ENCODE peak calls at places on chromosomes 16 and 17, in six cellular contexts. W is A549; V is CD4-positive, alpha-beta T cell; A is H1; Q is astrocyte; J is GM12878. P is an unnamed sample.

GRCh38 chr17:78736526-78737079 is 45.5 kb downstream of the CYTH1 start:
- DNase-seq in V (peak; percentile 57), Q (no peak), A (no peak), W (peak; percentile 92), J (no peak), P (peak; percentile 85)

GRCh38 chr16:89359296-89360147 is 130.8 kb downstream of the ANKRD11 start:
- DNase-seq in A (no peak), V (no peak), Q (peak; percentile 55), J (no peak), W (no peak), P (no peak)

GRCh38 chr16:84541999-84542876 is 37.8 kb upstream of the MEAK7 start:
- DNase-seq in Q (peak; percentile 69), J (no peak), W (no peak), A (no peak), V (no peak), P (no peak)

GRCh38 chr17:7940034-7940433 is 8.0 kb downstream of the CNTROB start:
- DNase-seq in V (no peak), J (no peak), A (no peak), Q (no peak), W (no peak), P (no peak)

GRCh38 chr16:80828495-80828894 is 24.1 kb upstream of the CDYL2 start:
- DNase-seq in W (no peak), A (no peak), J (no peak), V (no peak), Q (no peak), P (no peak)

GRCh38 chr16:78461087-78461486 is 361.6 kb downstream of the WWOX start:
- DNase-seq in Q (no peak), W (no peak), V (no peak), A (no peak), J (no peak), P (no peak)

GRCh38 chr16:2473425-2473926 is 1.5 kb upstream of the TBC1D24 start:
- DNase-seq in A (peak; percentile 60), J (no peak), W (no peak), V (no peak), Q (no peak), P (no peak)

GRCh38 chr17:32445075-32445427 is 741 bp downstream of the PSMD11 start:
- DNase-seq in V (peak; percentile 2), A (no peak), Q (peak; percentile 70), J (no peak), W (peak; percentile 61), P (peak; percentile 78)

GRCh38 chr17:1373710-1374237 is 26.2 kb downstream of the YWHAE start:
- DNase-seq in J (no peak), A (no peak), W (no peak), V (no peak), Q (no peak), P (no peak)

DNA sequence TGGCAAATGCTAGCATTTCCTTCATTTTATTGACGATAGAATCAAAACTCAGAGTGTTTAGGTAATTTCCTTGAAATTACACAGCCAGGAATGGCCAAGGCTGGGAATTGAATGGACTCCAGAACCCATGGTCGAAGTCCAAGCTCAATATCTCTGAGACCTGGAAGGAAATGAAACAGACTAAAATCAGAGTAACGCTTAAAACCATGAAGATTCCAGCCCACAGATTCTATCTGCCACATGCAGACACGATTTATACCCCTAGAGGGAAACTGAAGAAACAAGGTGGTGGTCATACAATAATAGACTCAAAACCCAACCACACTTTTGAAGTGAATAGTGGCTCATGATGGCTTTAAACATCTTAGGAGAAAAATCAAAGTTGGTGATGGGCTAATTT is 95.6 kb downstream of the PRKCA start:
- DNase-seq in V (no peak), Q (no peak), J (no peak), A (no peak), W (no peak), P (no peak)
- TF ChIP-seq CTCF in V (no peak), Q (no peak), J (no peak), A (no peak), W (no peak), P (no peak)

GRCh38 chr17:80023261-80024205 is 12.1 kb downstream of the TBC1D16 start:
- DNase-seq in A (no peak), W (no peak), V (no peak), J (no peak), Q (no peak), P (no peak)

GRCh38 chr17:80024206-80024972 is 11.3 kb downstream of the TBC1D16 start:
- DNase-seq in A (no peak), W (no peak), Q (no peak), J (no peak), V (no peak), P (no peak)

GRCh38 chr17:80026359-80027042 is 9.2 kb downstream of the TBC1D16 start:
- DNase-seq in Q (no peak), V (no peak), A (no peak), J (no peak), W (no peak), P (no peak)

GRCh38 chr17:80025796-80026195 is 9.9 kb downstream of the TBC1D16 start:
- DNase-seq in J (no peak), Q (no peak), A (no peak), W (no peak), V (no peak), P (no peak)

DNA sequence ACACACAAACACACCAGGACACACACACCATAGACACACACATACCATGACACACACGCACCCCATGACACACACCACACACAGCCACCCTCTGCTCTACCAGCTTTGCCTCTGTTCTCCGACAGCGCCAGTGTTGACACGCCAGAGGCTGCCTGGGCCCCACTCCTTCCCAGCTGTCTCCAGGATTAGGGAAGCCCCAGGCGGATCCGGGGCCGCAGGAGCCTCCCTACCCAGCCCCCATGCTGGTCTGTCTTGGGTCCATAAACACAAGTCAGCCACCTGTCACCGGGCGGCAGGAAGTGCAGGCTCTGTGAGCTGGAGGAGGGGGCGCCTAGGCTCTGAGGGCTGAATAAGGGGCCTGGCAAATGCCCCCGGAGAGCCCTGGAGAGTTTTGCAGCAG is 10.5 kb downstream of the TBC1D16 start:
- DNase-seq in A (no peak), V (no peak), Q (no peak), W (no peak), J (no peak), P (no peak)
- H3K27ac ChIP-seq in A (no peak overlapping the region), V (no peak overlapping the region), Q (no peak overlapping the region), W (no peak overlapping the region), J (no peak overlapping the region), P (peak overlapping the region; percentile 23)

DNA sequence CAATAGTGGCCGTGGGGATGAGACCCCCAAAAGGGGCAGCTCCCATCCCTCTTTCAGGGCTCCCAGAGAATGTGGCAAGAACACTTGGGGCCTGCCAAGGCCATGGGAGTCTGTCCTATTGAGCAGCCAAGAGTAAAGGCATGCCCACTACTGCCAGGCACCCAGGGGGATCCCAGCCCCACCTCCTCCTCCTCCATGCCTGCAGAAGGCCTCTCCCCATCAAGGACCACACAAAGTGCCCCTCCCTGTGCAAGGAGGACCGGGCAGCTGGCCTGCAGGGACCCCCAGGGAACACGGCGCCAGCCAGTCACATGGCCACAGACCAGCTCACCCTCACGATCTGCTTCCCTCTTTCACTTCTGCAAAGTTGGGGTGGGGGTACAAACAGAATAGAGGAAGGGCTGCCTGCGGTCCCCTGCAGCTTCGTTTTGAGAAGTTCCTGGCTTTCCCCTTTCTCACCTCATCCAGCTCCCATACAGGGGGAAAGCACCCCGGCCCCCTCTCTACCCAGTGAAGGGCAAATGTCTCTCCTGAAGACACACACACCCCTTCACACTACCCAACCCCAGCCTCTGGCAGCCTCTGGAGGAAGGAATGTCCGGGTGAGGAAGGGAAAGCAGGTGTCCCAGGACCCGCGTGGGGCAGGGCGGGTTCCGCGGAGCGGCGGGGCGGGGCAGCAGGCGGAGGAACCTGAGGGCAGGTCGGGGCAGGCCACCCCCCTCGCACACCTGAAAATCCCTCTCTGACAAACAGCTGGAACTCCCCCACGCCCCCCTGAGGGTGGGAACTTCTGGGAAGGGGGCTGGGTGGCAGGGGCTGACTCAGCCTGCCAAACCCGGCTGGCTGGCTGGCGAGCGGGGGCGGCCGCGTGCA is 2.0 kb downstream of the PPP1R9B start:
- DNase-seq in A (no peak), V (peak; percentile 55), Q (no peak), W (peak; percentile 46), J (peak; percentile 81), P (peak; percentile 92)
- TF ChIP-seq CTCF in A (no peak), V (no peak), Q (no peak), W (no peak), J (no peak), P (peak; percentile 43)

GRCh38 chr17:59331929-59332889 is 754 bp downstream of the YPEL2 start:
- DNase-seq in J (no peak), Q (no peak), V (no peak), W (no peak), A (peak; percentile 66), P (no peak)

GRCh38 chr17:59329558-59330313 is 1.7 kb upstream of the YPEL2 start:
- DNase-seq in Q (peak; percentile 66), V (no peak), W (peak; percentile 79), J (peak; percentile 43), A (peak; percentile 54), P (peak; percentile 41)

GRCh38 chr17:59330314-59330942 is 1.0 kb upstream of the YPEL2 start:
- DNase-seq in Q (no peak), A (no peak), W (peak; percentile 75), V (no peak), J (no peak), P (no peak)

GRCh38 chr17:59332890-59333377 is 1.5 kb downstream of the YPEL2 start:
- DNase-seq in W (no peak), A (no peak), V (no peak), Q (no peak), J (no peak), P (no peak)

GRCh38 chr17:59331129-59331928 is at the start of gene YPEL2:
- DNase-seq in W (peak; percentile 95), V (peak; percentile 84), J (peak; percentile 41), Q (peak; percentile 95), A (peak; percentile 97), P (peak; percentile 95)
- H3K27ac ChIP-seq in W (peak within 1 kb of the TSS; percentile 87), V (peak within 1 kb of the TSS; percentile 49), J (no peak within 1 kb of the TSS), Q (peak within 1 kb of the TSS; percentile 4), A (no peak within 1 kb of the TSS), P (peak within 1 kb of the TSS; percentile 67)

DNA sequence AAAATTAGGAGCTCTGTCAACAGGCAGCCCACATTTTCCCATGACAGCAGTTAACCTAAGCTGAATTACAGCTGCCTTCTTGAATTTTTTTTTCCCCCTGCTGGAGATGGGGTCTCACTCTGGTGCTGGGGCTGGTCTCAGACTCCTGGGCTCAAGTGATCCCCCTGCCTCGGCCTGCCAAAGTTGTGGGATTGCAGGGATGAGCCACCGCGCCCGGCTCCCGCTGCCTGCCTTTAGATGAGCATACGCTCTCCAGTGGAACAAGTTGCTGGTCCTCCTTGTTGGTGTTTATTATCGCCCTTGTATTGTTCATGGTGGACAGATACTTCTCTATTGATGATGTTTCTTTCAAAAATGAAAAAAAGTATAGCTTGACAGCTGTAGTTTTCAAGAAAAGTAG is 15.6 kb downstream of the PAFAH1B1 start:
- DNase-seq in V (no peak), A (no peak), J (no peak), W (no peak), Q (no peak), P (no peak)
- TF ChIP-seq CTCF in V (no peak), A (no peak), J (no peak), W (no peak), Q (no peak), P (no peak)

GRCh38 chr17:48528153-48528912 is 2.5 kb downstream of the HOXB1 start:
- DNase-seq in Q (no peak), J (no peak), A (no peak), W (no peak), V (no peak), P (no peak)
- H3K27ac ChIP-seq in Q (no peak overlapping the region), J (no peak overlapping the region), A (no peak overlapping the region), W (no peak overlapping the region), V (no peak overlapping the region), P (no peak overlapping the region)

GRCh38 chr17:74085434-74085833 is 118.0 kb upstream of the RPL38 start:
- DNase-seq in J (no peak), V (no peak), Q (no peak), A (peak; percentile 67), W (peak; percentile 57), P (no peak)
- TF ChIP-seq CTCF in J (no peak), V (no peak), Q (no peak), A (peak; percentile 89), W (no peak), P (no peak)

P was measured in RWPE1.